ENCODE peak calls at places on chromosomes 5 and 9, in four cellular contexts. N, R, S and J are unnamed samples.

GRCh38 chr9:106862946-106863740 is at the start of gene ZNF462:
- DNase-seq in N (no peak), R (peak; percentile 68), S (peak; percentile 58), J (peak; percentile 47)

GRCh38 chr9:117555964-117556629 is 141.2 kb upstream of the ASTN2 start:
- DNase-seq in N (peak; percentile 2), R (no peak), S (no peak), J (no peak)

GRCh38 chr5:96861044-96861443 is 15.3 kb upstream of the ERAP2 start:
- DNase-seq in N (no peak), R (no peak), S (no peak), J (no peak)

GRCh38 chr9:68560131-68560844 is 19.6 kb upstream of the TMEM252 start:
- DNase-seq in N (no peak), R (no peak), S (peak; percentile 55), J (peak; percentile 54)

GRCh38 chr9:113911850-113912249 is 35.7 kb downstream of the ZNF618 start:
- DNase-seq in N (no peak), R (no peak), S (no peak), J (no peak)

GRCh38 chr5:107430077-107430625 is 240.6 kb downstream of the EFNA5 start:
- DNase-seq in N (no peak), R (no peak), S (no peak), J (no peak)

GRCh38 chr9:110521211-110521610 is 58.3 kb downstream of the SVEP1 start:
- DNase-seq in N (no peak), R (no peak), S (no peak), J (no peak)

GRCh38 chr5:27906481-27906880 is 868.1 kb upstream of the CDH9 start:
- DNase-seq in N (no peak), R (no peak), S (no peak), J (no peak)

GRCh38 chr5:172402531-172403190 is 51.7 kb downstream of the SH3PXD2B start:
- DNase-seq in N (no peak), R (no peak), S (no peak), J (no peak)

GRCh38 chr5:164958688-164959087 is 1453.3 kb downstream of the MAT2B start:
- DNase-seq in N (no peak), R (no peak), S (no peak), J (no peak)

GRCh38 chr9:26789959-26790358 is 102.6 kb downstream of the CAAP1 start:
- DNase-seq in N (no peak), R (peak; percentile 8), S (no peak), J (no peak)

GRCh38 chr5:3010301-3010952 is 258.9 kb upstream of the IRX2 start:
- DNase-seq in N (no peak), R (no peak), S (no peak), J (no peak)

GRCh38 chr9:89558500-89558899 is 46.3 kb upstream of the GADD45G start:
- DNase-seq in N (no peak), R (no peak), S (no peak), J (no peak)
- H3K4me1 ChIP-seq in N (peaks cover 18% of the 10 kb centered on the region), R (peaks cover 9% of the 10 kb centered on the region), S (no peaks in the 10 kb centered on the region), J (peaks cover 5% of the 10 kb centered on the region)

GRCh38 chr9:132381966-132382541 is 24.6 kb downstream of the TTF1 start:
- DNase-seq in N (no peak), R (no peak), S (no peak), J (no peak)

GRCh38 chr9:132384376-132384775 is 22.3 kb downstream of the TTF1 start:
- DNase-seq in N (no peak), R (no peak), S (no peak), J (no peak)

GRCh38 chr9:132383462-132383883 is 23.2 kb downstream of the TTF1 start:
- DNase-seq in N (no peak), R (no peak), S (no peak), J (no peak)
- H3K36me3 ChIP-seq in N (peaks cover 31% of the 10 kb centered on the region), R (peaks cover 47% of the 10 kb centered on the region), S (peaks cover 97% of the 10 kb centered on the region), J (peaks cover 13% of the 10 kb centered on the region)

DNA sequence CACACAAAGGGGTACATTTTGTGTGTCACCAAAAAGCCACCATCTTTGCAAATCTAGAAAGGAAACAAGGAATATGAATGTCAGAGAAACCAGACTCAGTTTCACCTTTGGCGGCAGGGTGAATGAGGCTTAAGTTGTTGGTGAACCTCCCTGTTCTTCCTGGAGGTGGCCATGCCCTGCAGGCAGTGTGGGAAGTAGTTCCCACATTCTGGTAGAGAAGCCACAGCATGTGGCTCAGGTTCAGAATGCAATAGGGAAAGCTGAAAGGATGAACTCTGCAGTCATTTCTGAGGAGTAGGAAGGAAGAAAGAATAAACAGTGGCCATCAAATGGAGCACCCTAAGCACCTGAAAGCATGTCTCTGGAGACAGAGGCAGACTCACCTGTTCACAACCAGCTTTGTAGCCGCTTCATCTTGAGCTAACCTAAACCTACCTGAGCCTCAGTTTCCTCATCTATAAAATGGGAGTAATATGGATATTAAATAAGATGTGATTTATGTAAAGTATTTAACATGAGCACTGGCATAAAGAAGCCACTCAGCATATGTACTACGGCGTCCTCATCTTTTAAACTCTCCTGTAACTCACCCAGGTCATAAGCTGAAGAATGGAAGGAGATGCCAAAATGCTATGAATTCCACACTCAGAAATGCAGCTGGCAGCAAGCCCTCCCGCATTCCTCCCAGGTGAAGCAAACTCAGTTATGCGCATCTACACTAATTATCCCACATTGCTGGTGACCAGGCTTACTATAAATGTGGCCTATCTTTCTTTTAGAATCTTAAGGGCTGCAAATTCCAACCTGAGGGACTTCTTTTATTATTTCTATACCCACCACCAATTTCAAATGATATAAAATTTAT is 86.0 kb downstream of the ZNF608 start:
- DNase-seq in N (no peak), R (no peak), S (no peak), J (no peak)
- H3K4me1 ChIP-seq in N (no peaks in the 10 kb centered on the region), R (peaks cover 31% of the 10 kb centered on the region), S (peaks cover 5% of the 10 kb centered on the region), J (peaks cover 65% of the 10 kb centered on the region)

GRCh38 chr9:137621131-137621757 is 2.4 kb downstream of the EHMT1 start:
- DNase-seq in N (no peak), R (peak; percentile 69), S (no peak), J (no peak)

GRCh38 chr9:137615387-137615871 is 3.4 kb upstream of the EHMT1 start:
- DNase-seq in N (no peak), R (peak; percentile 67), S (no peak), J (peak; percentile 31)

GRCh38 chr9:137620581-137620980 is 1.8 kb downstream of the EHMT1 start:
- DNase-seq in N (no peak), R (peak; percentile 19), S (no peak), J (no peak)

GRCh38 chr9:137619240-137620090 is 660 bp downstream of the EHMT1 start:
- DNase-seq in N (no peak), R (peak; percentile 98), S (no peak), J (peak; percentile 72)

GRCh38 chr9:137618105-137619067 is at the start of gene EHMT1:
- DNase-seq in N (peak; percentile 89), R (peak; percentile 100), S (peak; percentile 83), J (peak; percentile 90)
- H3K36me3 ChIP-seq in N (no peaks in the 10 kb centered on the region), R (peaks cover 12% of the 10 kb centered on the region), S (peaks cover 27% of the 10 kb centered on the region), J (peaks cover 10% of the 10 kb centered on the region)

GRCh38 chr5:67858470-67859096 is 357.0 kb upstream of the PIK3R1 start:
- DNase-seq in N (no peak), R (no peak), S (no peak), J (no peak)

GRCh38 chr5:67855523-67855922 is 360.0 kb upstream of the PIK3R1 start:
- DNase-seq in N (no peak), R (no peak), S (no peak), J (no peak)
- H3K4me1 ChIP-seq in N (no peaks in the 10 kb centered on the region), R (no peaks in the 10 kb centered on the region), S (no peaks in the 10 kb centered on the region), J (no peaks in the 10 kb centered on the region)